ENCODE peak calls at places on chromosomes 12 and 14, in nine cellular contexts. Z, K, O, E, F, W, S, Q and I are unnamed samples.
A peak's percentile ranks its signal among the peaks of the same experiment; 100 is the strongest.

GRCh38 chr12:76144253-76144564 is 59.7 kb upstream of the NAP1L1 start:
- DNase-seq in F (no peak), Q (no peak), E (no peak), O (peak; percentile 32), K (peak; percentile 72), S (peak; percentile 74), W (peak; percentile 11), Z (no peak), I (peak; percentile 81)

GRCh38 chr12:111462134-111462821 is 56.6 kb downstream of the SH2B3 start:
- DNase-seq in S (no peak), W (no peak), E (peak; percentile 39), Q (no peak), F (no peak), O (no peak), K (peak; percentile 37), Z (peak; percentile 60), I (no peak)

GRCh38 chr12:57452181-57452936 is 2.7 kb upstream of the INHBE start:
- DNase-seq in K (peak; percentile 86), S (peak; percentile 87), O (peak; percentile 64), Q (no peak), F (no peak), E (peak; percentile 90), W (peak; percentile 82), Z (peak; percentile 93), I (peak; percentile 84)

GRCh38 chr12:41190360-41190759 is 2.2 kb downstream of the PDZRN4 start:
- DNase-seq in E (peak; percentile 20), O (peak; percentile 44), W (peak; percentile 44), Z (peak; percentile 6), S (peak; percentile 3), Q (no peak), K (peak; percentile 1), F (no peak), I (peak; percentile 34)

GRCh38 chr12:101038289-101038871 is 171.7 kb downstream of the SLC5A8 start:
- DNase-seq in F (no peak), Z (no peak), E (no peak), O (no peak), S (peak; percentile 58), K (peak; percentile 34), Q (peak; percentile 25), W (no peak), I (no peak)

GRCh38 chr14:89060191-89060590 is 235.7 kb downstream of the TTC8 start:
- DNase-seq in K (peak; percentile 45), Q (no peak), E (no peak), O (no peak), Z (no peak), W (no peak), F (no peak), S (peak; percentile 6), I (no peak)

GRCh38 chr12:127339065-127339464 is 927.9 kb upstream of the TMEM132C start:
- DNase-seq in F (no peak), O (no peak), W (no peak), K (no peak), Q (no peak), E (no peak), Z (no peak), S (no peak), I (no peak)

GRCh38 chr12:114655934-114656697 is 27.9 kb downstream of the TBX3 start:
- DNase-seq in E (peak; percentile 93), Q (no peak), W (peak; percentile 95), K (peak; percentile 90), O (peak; percentile 44), Z (peak; percentile 64), S (peak; percentile 90), F (no peak), I (peak; percentile 94)

GRCh38 chr12:10873374-10873773 is 10.7 kb downstream of the PRH1 start:
- DNase-seq in S (peak; percentile 79), F (no peak), Z (peak; percentile 49), K (peak; percentile 80), E (peak; percentile 42), Q (no peak), W (no peak), O (no peak), I (no peak)

GRCh38 chr12:89621511-89621910 is 87.1 kb downstream of the ATP2B1 start:
- DNase-seq in Z (no peak), Q (no peak), F (no peak), O (no peak), W (no peak), E (no peak), S (peak; percentile 63), K (peak; percentile 55), I (no peak)

GRCh38 chr14:82075566-82075965 is 541.9 kb upstream of the SEL1L start:
- DNase-seq in W (no peak), F (peak; percentile 64), E (no peak), O (peak; percentile 26), Z (no peak), K (no peak), S (peak; percentile 7), Q (no peak), I (no peak)

GRCh38 chr12:18811268-18811667 is 73.3 kb downstream of the CAPZA3 start:
- DNase-seq in E (no peak), Z (peak; percentile 8), S (peak; percentile 31), O (no peak), K (peak; percentile 54), Q (no peak), W (no peak), F (no peak), I (no peak)

GRCh38 chr14:94328196-94328595 is 5.1 kb upstream of the SERPINA6 start:
- DNase-seq in S (no peak), Q (no peak), K (no peak), F (no peak), E (no peak), Z (no peak), W (no peak), O (no peak), I (no peak)

GRCh38 chr14:105865904-105866840 is 339.8 kb downstream of the TMEM121 start:
- DNase-seq in S (no peak), O (no peak), W (no peak), F (no peak), E (no peak), Q (no peak), Z (no peak), K (no peak), I (no peak)
- TF ChIP-seq CTCF in S (no peak), O (no peak), W (no peak), F (no peak), E (no peak), Q (no peak), Z (no peak), K (no peak), I (no peak)

GRCh38 chr12:123832052-123832451 is 70.0 kb downstream of the DNAH10 start:
- DNase-seq in W (no peak), Z (no peak), E (no peak), O (no peak), F (no peak), Q (no peak), S (no peak), K (no peak), I (no peak)

GRCh38 chr12:123830675-123831074 is 68.6 kb downstream of the DNAH10 start:
- DNase-seq in W (no peak), O (no peak), F (no peak), Q (no peak), K (no peak), E (no peak), S (no peak), Z (no peak), I (no peak)

GRCh38 chr12:123828120-123828519 is 66.0 kb downstream of the DNAH10 start:
- DNase-seq in W (no peak), Q (no peak), F (no peak), O (no peak), K (no peak), S (no peak), E (no peak), Z (no peak), I (no peak)

GRCh38 chr12:123828871-123829547 is 66.9 kb downstream of the DNAH10 start:
- DNase-seq in O (no peak), K (no peak), S (no peak), E (no peak), Z (no peak), W (no peak), Q (no peak), F (no peak), I (no peak)

DNA sequence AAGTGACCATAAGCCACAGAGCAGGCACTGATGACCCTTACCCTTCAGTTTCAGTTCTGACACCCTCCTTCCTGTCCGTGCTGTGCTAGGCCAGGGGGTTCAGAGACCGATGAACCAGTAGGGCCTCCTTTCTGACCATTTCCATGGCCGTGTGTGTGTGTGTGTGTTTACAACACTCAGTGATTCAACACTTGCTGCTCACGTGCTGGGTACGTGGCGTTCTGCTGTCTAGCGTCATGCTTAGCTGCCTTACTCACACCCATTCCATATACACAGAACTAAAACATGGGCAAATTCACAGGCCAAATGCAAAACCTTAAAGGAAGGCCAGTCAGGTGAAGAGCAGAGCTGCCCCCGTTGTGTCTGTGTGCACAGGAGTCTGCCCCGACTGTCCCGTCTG is 67.5 kb downstream of the DNAH10 start:
- DNase-seq in W (no peak), F (no peak), E (no peak), K (no peak), S (no peak), Z (no peak), Q (no peak), O (no peak), I (no peak)
- TF ChIP-seq CTCF in W (no peak), F (no peak), E (no peak), K (no peak), S (no peak), Z (no peak), Q (no peak), O (no peak), I (no peak)

DNA sequence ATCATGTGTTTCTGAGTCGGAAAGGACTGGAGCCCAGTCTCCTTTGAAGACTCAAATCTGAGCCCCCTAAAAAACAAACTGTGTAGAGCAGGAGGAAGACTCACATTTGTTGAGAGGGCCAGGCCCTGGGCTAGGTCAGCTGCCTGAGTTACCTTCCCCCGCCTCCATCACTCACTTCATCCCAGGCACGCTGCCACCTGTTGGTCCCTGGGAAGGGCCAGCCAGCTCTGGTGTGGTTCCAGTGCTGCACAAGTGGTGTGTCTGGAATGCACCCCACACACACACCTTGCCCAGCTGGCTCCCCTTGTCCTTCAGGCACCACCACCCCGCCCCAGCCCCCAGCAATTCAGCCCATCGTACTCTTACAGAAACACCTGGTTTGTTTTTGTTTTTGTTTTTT is 9.0 kb downstream of the MVK start:
- DNase-seq in O (peak; percentile 45), W (peak; percentile 23), Q (no peak), S (no peak), K (no peak), E (no peak), F (no peak), Z (no peak), I (no peak)
- TF ChIP-seq CTCF in O (peak; percentile 49), W (no peak), Q (no peak), S (no peak), K (no peak), E (no peak), F (no peak), Z (no peak), I (peak; percentile 11)

GRCh38 chr12:85440273-85440672 is 160.3 kb downstream of the ALX1 start:
- DNase-seq in W (peak; percentile 26), Z (no peak), O (no peak), F (no peak), K (no peak), S (no peak), E (no peak), Q (no peak), I (no peak)

GRCh38 chr12:85445060-85445938 is 165.3 kb downstream of the ALX1 start:
- DNase-seq in Q (no peak), W (peak; percentile 80), Z (no peak), S (no peak), F (no peak), O (no peak), K (no peak), E (no peak), I (no peak)

GRCh38 chr12:85441025-85441424 is 161.0 kb downstream of the ALX1 start:
- DNase-seq in E (no peak), Z (no peak), O (no peak), W (no peak), Q (no peak), S (no peak), F (no peak), K (no peak), I (no peak)

GRCh38 chr12:85441740-85442139 is 161.7 kb downstream of the ALX1 start:
- DNase-seq in W (peak; percentile 49), Z (no peak), S (peak; percentile 33), E (peak; percentile 33), Q (no peak), F (no peak), K (peak; percentile 16), O (peak; percentile 33), I (peak; percentile 25)
- TF ChIP-seq CTCF in W (peak; percentile 46), Z (peak; percentile 36), S (peak; percentile 41), E (peak; percentile 58), Q (peak; percentile 10), F (no peak), K (peak; percentile 25), O (peak; percentile 71), I (peak; percentile 64)